ENCODE peak calls at places on chromosomes 5 and 9, in ten cellular contexts. M, Y, G, K, O, R, D, W, Q and C are unnamed samples.

GRCh38 chr9:8337834-8338233 is 538.3 kb upstream of the DMAC1 start:
- DNase-seq in M (no peak), Y (no peak), G (no peak), K (no peak), O (no peak), R (no peak), D (no peak), W (no peak), Q (no peak), C (no peak)

GRCh38 chr5:173453167-173453566 is 125.0 kb upstream of the STC2 start:
- DNase-seq in M (no peak), Y (peak; percentile 44), G (no peak), K (no peak), O (no peak), R (peak; percentile 44), D (no peak), W (no peak), Q (no peak), C (no peak)

GRCh38 chr9:133659566-133659965 is 23.4 kb downstream of the DBH start:
- DNase-seq in M (no peak), Y (no peak), G (no peak), K (no peak), O (no peak), R (no peak), D (no peak), W (no peak), Q (no peak), C (no peak)

GRCh38 chr9:114774504-114774903 is 31.3 kb downstream of the TNFSF15 start:
- DNase-seq in M (no peak), Y (no peak), G (no peak), K (no peak), O (no peak), R (no peak), D (no peak), W (no peak), Q (no peak), C (no peak)

GRCh38 chr5:51382759-51383493 is at the start of gene ISL1:
- DNase-seq in M (no peak), Y (peak; percentile 79), G (no peak), K (peak; percentile 91), O (peak; percentile 83), R (peak; percentile 74), D (peak; percentile 63), W (no peak), Q (peak; percentile 55), C (peak; percentile 29)

GRCh38 chr5:149828161-149829011 is 98.3 kb downstream of the PPARGC1B start:
- DNase-seq in M (peak; percentile 81), Y (peak; percentile 91), G (peak; percentile 90), K (peak; percentile 86), O (peak; percentile 54), R (peak; percentile 91), D (peak; percentile 92), W (peak; percentile 73), Q (peak; percentile 75), C (peak; percentile 86)

GRCh38 chr5:53031695-53032096 is 42.5 kb downstream of the ITGA2 start:
- DNase-seq in M (no peak), Y (peak; percentile 90), G (peak; percentile 37), K (peak; percentile 75), O (no peak), R (peak; percentile 73), D (no peak), W (no peak), Q (no peak), C (peak; percentile 20)

GRCh38 chr5:177423671-177424070 is 2.8 kb upstream of the GRK6 start:
- DNase-seq in M (no peak), Y (no peak), G (no peak), K (no peak), O (no peak), R (no peak), D (no peak), W (no peak), Q (no peak), C (no peak)

GRCh38 chr5:181242031-181242451 is 1.7 kb downstream of the RACK1 start:
- DNase-seq in M (no peak), Y (peak; percentile 16), G (no peak), K (no peak), O (no peak), R (peak; percentile 60), D (no peak), W (no peak), Q (no peak), C (no peak)

GRCh38 chr5:105899726-105900125 is 1771.0 kb downstream of the EFNA5 start:
- DNase-seq in M (no peak), Y (no peak), G (no peak), K (no peak), O (no peak), R (no peak), D (no peak), W (no peak), Q (no peak), C (no peak)

GRCh38 chr5:134920848-134921575 is 16.1 kb downstream of the PCBD2 start:
- DNase-seq in M (no peak), Y (no peak), G (no peak), K (no peak), O (no peak), R (no peak), D (no peak), W (no peak), Q (no peak), C (no peak)

GRCh38 chr9:90032296-90033029 is 427.7 kb downstream of the GADD45G start:
- DNase-seq in M (no peak), Y (no peak), G (no peak), K (no peak), O (no peak), R (no peak), D (no peak), W (no peak), Q (no peak), C (no peak)

GRCh38 chr5:174065528-174066189 is 20.2 kb downstream of the NSG2 start:
- DNase-seq in M (no peak), Y (no peak), G (no peak), K (no peak), O (no peak), R (no peak), D (no peak), W (no peak), Q (no peak), C (no peak)

GRCh38 chr9:91012933-91013841 is 211.6 kb downstream of the SYK start:
- DNase-seq in M (no peak), Y (no peak), G (no peak), K (no peak), O (no peak), R (no peak), D (no peak), W (no peak), Q (no peak), C (no peak)

GRCh38 chr5:150660108-150660831 is 781 bp upstream of the MYOZ3 start:
- DNase-seq in M (no peak), Y (no peak), G (no peak), K (no peak), O (no peak), R (no peak), D (no peak), W (no peak), Q (no peak), C (no peak)

GRCh38 chr9:110942522-110942921 is 95.7 kb downstream of the LPAR1 start:
- DNase-seq in M (no peak), Y (peak; percentile 13), G (no peak), K (no peak), O (no peak), R (peak; percentile 54), D (no peak), W (no peak), Q (no peak), C (no peak)

GRCh38 chr9:133105461-133105770 is 15.6 kb downstream of the RALGDS start:
- DNase-seq in M (no peak), Y (no peak), G (no peak), K (no peak), O (no peak), R (no peak), D (no peak), W (no peak), Q (peak; percentile 13), C (no peak)

GRCh38 chr9:98209530-98209929 is 17.1 kb upstream of the CORO2A start:
- DNase-seq in M (no peak), Y (no peak), G (no peak), K (no peak), O (no peak), R (no peak), D (no peak), W (no peak), Q (no peak), C (no peak)